ENCODE peak calls at places on chromosomes 6 and 20, in four cellular contexts. W is WTC11, Y is K562, T is GM12878. D is an unnamed sample.

GRCh38 chr6:53252177-53252692 is 96.5 kb downstream of the ELOVL5 start:
- DNase-seq in W (no peak), Y (no peak), T (no peak), D (no peak)

GRCh38 chr20:50569864-50570836 is 60.0 kb downstream of the PTPN1 start:
- DNase-seq in W (peak), Y (peak), T (peak), D (peak)

GRCh38 chr6:155883741-155884140 is 428.1 kb upstream of the NOX3 start:
- DNase-seq in W (no peak), Y (no peak), T (no peak), D (no peak)

GRCh38 chr6:157049126-157049525 is 271.9 kb downstream of the ARID1B start:
- DNase-seq in W (no peak), Y (no peak), T (no peak), D (no peak)

GRCh38 chr6:79941489-79942151 is 5.7 kb downstream of the ELOVL4 start:
- DNase-seq in W (no peak), Y (no peak), T (no peak), D (no peak)

GRCh38 chr6:159125977-159126376 is 43.2 kb upstream of the FNDC1 start:
- DNase-seq in W (no peak), Y (no peak), T (no peak), D (no peak)

GRCh38 chr20:32589256-32589655 is 4.1 kb upstream of the NOL4L start:
- DNase-seq in W (no peak), Y (no peak), T (no peak), D (no peak)

GRCh38 chr6:52157301-52157930 is 28.8 kb upstream of the IL17A start:
- DNase-seq in W (no peak), Y (no peak), T (peak), D (no peak)

GRCh38 chr6:37092851-37093727 is 76.9 kb upstream of the PIM1 start:
- DNase-seq in W (no peak), Y (no peak), T (no peak), D (no peak)

GRCh38 chr20:18287546-18287914 is 797 bp upstream of the ZNF133 start:
- DNase-seq in W (no peak), Y (no peak), T (no peak), D (no peak)

GRCh38 chr6:21845018-21845417 is 251.5 kb downstream of the SOX4 start:
- DNase-seq in W (no peak), Y (peak), T (no peak), D (no peak)

GRCh38 chr6:135438907-135439535 is 58.5 kb downstream of the AHI1 start:
- DNase-seq in W (no peak), Y (peak), T (peak), D (peak)

GRCh38 chr20:46894579-46894958 is at the start of gene EYA2:
- DNase-seq in W (peak), Y (no peak), T (no peak), D (no peak)

GRCh38 chr20:1388706-1389483 is 4.0 kb downstream of the FKBP1A start:
- DNase-seq in W (no peak), Y (no peak), T (no peak), D (no peak)

GRCh38 chr20:3315110-3315509 is 76.1 kb upstream of the SLC4A11 start:
- DNase-seq in W (no peak), Y (no peak), T (no peak), D (no peak)

GRCh38 chr6:123276439-123277045 is 280.5 kb downstream of the CLVS2 start:
- DNase-seq in W (no peak), Y (peak), T (no peak), D (no peak)

GRCh38 chr6:151239603-151240035 is at the start of gene AKAP12:
- DNase-seq in W (peak), Y (no peak), T (no peak), D (no peak)

GRCh38 chr6:17432356-17432755 is 39.0 kb downstream of the CAP2 start:
- DNase-seq in W (no peak), Y (no peak), T (no peak), D (no peak)

GRCh38 chr20:62338294-62338620 is 28.9 kb downstream of the LAMA5 start:
- DNase-seq in W (no peak), Y (no peak), T (no peak), D (no peak)

GRCh38 chr6:89689732-89690131 is 51.2 kb upstream of the LYRM2 start:
- DNase-seq in W (peak), Y (no peak), T (no peak), D (no peak)

GRCh38 chr6:9168669-9169068 is 733.3 kb upstream of the SLC35B3 start:
- DNase-seq in W (no peak), Y (no peak), T (no peak), D (no peak)

GRCh38 chr20:20360464-20360863 is 7.4 kb upstream of the INSM1 start:
- DNase-seq in W (peak), Y (peak), T (no peak), D (peak)

GRCh38 chr6:109308018-109308492 is 74.2 kb downstream of the CD164 start:
- DNase-seq in W (no peak), Y (peak), T (no peak), D (peak)

GRCh38 chr20:21380711-21381110 is 16.6 kb downstream of the NKX2-4 start:
- DNase-seq in W (no peak), Y (no peak), T (no peak), D (no peak)

GRCh38 chr6:138695193-138695592 is 78.4 kb upstream of the CCDC28A start:
- DNase-seq in W (no peak), Y (no peak), T (no peak), D (no peak)

GRCh38 chr6:138691595-138692057 is 81.9 kb upstream of the CCDC28A start:
- DNase-seq in W (no peak), Y (no peak), T (no peak), D (peak)

GRCh38 chr6:138690975-138691594 is 82.5 kb upstream of the CCDC28A start:
- DNase-seq in W (no peak), Y (no peak), T (no peak), D (no peak)

GRCh38 chr6:138692058-138692977 is 81.3 kb upstream of the CCDC28A start:
- DNase-seq in W (peak), Y (peak), T (no peak), D (peak)

DNA sequence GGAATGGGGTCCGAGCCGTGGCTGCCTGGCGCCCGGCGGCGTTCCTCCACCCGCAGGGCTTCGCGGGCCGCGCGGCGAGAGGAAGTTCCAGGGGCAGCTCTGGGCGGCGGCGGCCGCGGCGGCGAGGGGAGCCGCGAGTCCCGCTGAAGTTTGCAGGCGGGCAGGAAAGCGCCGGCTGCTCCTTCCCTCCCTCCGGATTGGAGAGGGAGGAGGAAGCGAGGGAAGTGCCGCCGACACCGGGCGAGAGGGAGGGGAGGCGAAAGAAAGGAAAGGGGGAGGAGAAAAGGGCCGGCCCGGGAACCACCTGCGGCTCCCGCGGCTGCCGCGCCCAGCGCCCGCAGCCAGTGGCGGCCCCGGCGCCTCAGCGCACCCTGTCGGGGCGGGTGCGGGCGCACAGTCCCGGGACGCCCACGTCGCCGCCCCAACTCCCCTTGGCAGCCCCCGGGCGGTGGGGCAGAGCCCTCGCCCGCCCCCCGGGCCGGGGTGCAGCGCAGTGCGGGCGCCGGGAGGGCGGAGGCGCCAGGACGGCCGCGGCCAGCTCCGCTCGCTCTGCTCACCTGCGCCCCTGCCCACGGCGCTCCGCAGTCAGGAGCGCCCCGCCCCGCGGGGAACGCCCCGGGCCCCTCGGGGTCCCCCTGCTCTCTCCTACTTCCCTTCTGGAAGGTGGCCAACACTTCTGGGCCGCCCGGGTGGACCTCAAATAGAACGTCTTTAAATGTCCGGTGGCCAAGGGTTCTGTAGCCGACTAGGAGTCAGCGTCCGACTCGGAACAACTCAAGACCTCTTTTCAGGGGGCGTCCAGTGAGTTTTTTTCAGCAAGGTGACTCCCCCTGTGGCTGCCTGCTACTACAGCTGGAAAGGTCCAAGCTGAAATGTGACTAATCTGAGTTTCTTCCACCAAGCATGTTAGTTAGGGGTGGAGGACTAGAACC is 80.3 kb upstream of the CCDC28A start:
- DNase-seq in W (peak), Y (peak), T (no peak), D (peak)
- TF ChIP-seq NR2C2 in W (no peak), Y (no peak), T (no peak), D (no peak)

GRCh38 chr20:38557174-38557573 is 23.8 kb upstream of the ADIG start:
- DNase-seq in W (no peak), Y (no peak), T (no peak), D (no peak)
- TF ChIP-seq NR2C2 in W (no peak), Y (no peak), T (no peak), D (no peak)

GRCh38 chr20:38427655-38428023 is 7.5 kb downstream of the SNHG17 start:
- DNase-seq in W (no peak), Y (no peak), T (no peak), D (no peak)

GRCh38 chr20:38423541-38423940 is 11.6 kb downstream of the SNHG17 start:
- DNase-seq in W (no peak), Y (peak), T (no peak), D (no peak)

GRCh38 chr20:38426498-38426897 is 8.6 kb downstream of the SNHG17 start:
- DNase-seq in W (no peak), Y (no peak), T (no peak), D (no peak)

GRCh38 chr20:38424404-38424803 is 10.7 kb downstream of the SNHG17 start:
- DNase-seq in W (no peak), Y (peak), T (no peak), D (no peak)

DNA sequence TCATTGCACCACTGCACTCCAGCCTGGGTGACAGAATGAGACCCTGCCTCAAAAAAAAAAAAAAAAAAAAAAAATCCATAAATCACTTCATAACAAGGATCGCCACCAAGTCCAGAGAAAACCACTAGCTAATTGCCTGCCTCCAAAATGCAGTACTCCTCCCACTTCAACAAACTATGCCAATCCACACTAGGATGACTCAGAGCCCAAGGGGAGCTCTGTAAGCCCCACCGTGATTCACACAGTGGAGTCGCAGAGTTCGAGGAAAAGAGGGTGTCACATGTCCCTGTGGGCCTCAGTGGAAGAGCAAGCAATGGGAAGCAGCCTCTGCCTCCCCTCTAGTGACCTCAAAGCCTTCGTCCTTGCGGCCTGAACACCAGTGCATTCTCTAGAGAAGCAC is 9.1 kb downstream of the SNHG17 start:
- DNase-seq in W (no peak), Y (no peak), T (no peak), D (peak)
- TF ChIP-seq NR2C2 in W (no peak), Y (no peak), T (no peak), D (no peak)

GRCh38 chr20:37299718-37300529 is 10.5 kb downstream of the MANBAL start:
- DNase-seq in W (no peak), Y (peak), T (no peak), D (peak)
- TF ChIP-seq NR2C2 in W (no peak), Y (no peak), T (no peak), D (no peak)

DNA sequence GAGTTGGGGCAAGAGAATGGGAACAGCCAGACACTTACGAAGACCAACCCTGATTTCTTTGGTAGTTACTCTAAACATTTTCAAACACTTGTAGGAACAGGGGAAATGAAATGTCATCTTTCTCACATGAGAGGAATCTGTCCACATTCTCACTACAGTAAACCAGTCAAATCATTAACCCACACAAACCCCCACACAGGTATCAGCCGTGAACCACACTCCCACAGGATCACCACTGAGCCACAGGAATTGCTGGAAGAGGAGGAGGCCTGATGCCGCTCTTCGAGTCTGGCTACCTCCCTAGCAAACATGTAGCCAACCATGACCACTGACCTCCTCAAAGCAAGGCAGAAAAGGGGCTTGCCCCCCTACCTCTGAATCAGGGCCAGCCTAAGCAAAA is 6.9 kb upstream of the RSPO3 start:
- DNase-seq in W (no peak), Y (no peak), T (no peak), D (no peak)
- TF ChIP-seq NR2C2 in W (no peak), Y (no peak), T (no peak), D (no peak)

GRCh38 chr6:29839917-29840316 is 12.3 kb downstream of the HLA-G start:
- DNase-seq in W (no peak), Y (no peak), T (no peak), D (no peak)

GRCh38 chr6:29841030-29841429 is 13.4 kb downstream of the HLA-G start:
- DNase-seq in W (no peak), Y (no peak), T (no peak), D (no peak)

GRCh38 chr6:29847871-29848630 is 20.4 kb downstream of the HLA-G start:
- DNase-seq in W (peak), Y (peak), T (peak), D (peak)

GRCh38 chr6:29850011-29850553 is 22.5 kb downstream of the HLA-G start:
- DNase-seq in W (peak), Y (peak), T (no peak), D (no peak)

GRCh38 chr6:29845405-29846006 is 17.9 kb downstream of the HLA-G start:
- DNase-seq in W (no peak), Y (no peak), T (peak), D (peak)
- TF ChIP-seq NR2C2 in W (no peak), Y (no peak), T (no peak), D (no peak)

DNA sequence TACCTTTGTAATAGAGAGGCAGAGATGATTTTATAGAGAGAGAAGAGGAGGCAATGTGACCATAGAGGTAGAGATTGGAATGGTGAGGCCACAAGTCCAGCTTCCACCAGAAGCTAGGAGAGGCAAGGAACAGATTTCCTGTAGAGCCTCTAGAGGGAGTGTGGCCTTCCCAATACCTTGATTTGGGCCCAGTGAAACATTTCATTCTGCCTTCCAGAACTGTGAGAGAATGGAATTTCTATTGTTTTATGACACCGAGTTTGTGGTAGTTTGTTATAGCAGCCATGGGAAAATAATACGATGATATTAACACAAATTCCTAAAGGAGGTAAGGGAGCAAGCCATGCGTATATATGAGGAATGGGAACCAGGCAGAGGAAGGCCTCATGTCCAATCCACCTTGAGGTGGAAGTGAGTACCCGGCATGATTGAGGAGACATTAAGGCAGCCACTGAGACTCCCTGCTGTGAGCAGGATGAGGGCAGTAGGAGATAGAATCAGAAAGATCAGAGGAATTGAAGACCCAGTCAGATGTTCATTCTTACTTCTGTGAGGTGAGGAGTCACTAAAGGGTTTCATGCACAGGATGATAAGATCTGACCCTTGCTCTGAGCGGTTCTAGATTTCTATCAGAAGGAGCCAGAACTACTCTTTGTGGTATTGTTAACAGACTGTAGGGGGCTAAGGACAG is 636.3 kb upstream of the IMPG1 start:
- DNase-seq in W (no peak), Y (no peak), T (no peak), D (no peak)
- TF ChIP-seq NR2C2 in W (no peak), Y (no peak), T (no peak), D (no peak)

D was measured in HepG2.